ENCODE peak calls at places on chromosomes 13 and 19, in four cellular contexts. A, E, X and O are unnamed samples.

GRCh38 chr19:44662686-44663085 is 8.6 kb upstream of the CEACAM19 start:
- DNase-seq in A (no peak), E (no peak), X (no peak), O (no peak)

GRCh38 chr13:59463023-59463422 is 700.7 kb downstream of the DIAPH3 start:
- DNase-seq in A (no peak), E (no peak), X (no peak), O (no peak)

GRCh38 chr13:19083340-19083739 is 98.3 kb downstream of the TUBA3C start:
- DNase-seq in A (no peak), E (no peak), X (no peak), O (no peak)

GRCh38 chr13:111978536-111978935 is 88.4 kb upstream of the SOX1 start:
- DNase-seq in A (no peak), E (no peak), X (no peak), O (no peak)

GRCh38 chr13:24931450-24932217 is 164.3 kb upstream of the PABPC3 start:
- DNase-seq in A (no peak), E (no peak), X (no peak), O (no peak)

GRCh38 chr19:33290082-33290815 is 12.1 kb downstream of the CEBPA start:
- DNase-seq in A (no peak), E (no peak), X (no peak), O (no peak)

GRCh38 chr19:18098891-18099622 is 1.5 kb downstream of the MAST3 start:
- DNase-seq in A (no peak), E (peak), X (no peak), O (no peak)

GRCh38 chr13:51793570-51794273 is 10.2 kb downstream of the DHRS12 start:
- DNase-seq in A (peak), E (no peak), X (no peak), O (no peak)

GRCh38 chr13:27401210-27401609 is 23.2 kb upstream of the GTF3A start:
- DNase-seq in A (no peak), E (no peak), X (no peak), O (no peak)

GRCh38 chr19:3098141-3098514 is 4.0 kb downstream of the GNA11 start:
- DNase-seq in A (peak), E (no peak), X (no peak), O (no peak)

GRCh38 chr19:8342316-8342683 is 762 bp downstream of the KANK3 start:
- DNase-seq in A (no peak), E (no peak), X (no peak), O (no peak)

GRCh38 chr13:113969973-113970611 is 3.8 kb downstream of the C13orf46 start:
- DNase-seq in A (no peak), E (no peak), X (no peak), O (peak)

GRCh38 chr19:3618144-3618810 is 8.3 kb downstream of the CACTIN start:
- DNase-seq in A (peak), E (no peak), X (peak), O (peak)

GRCh38 chr13:23289917-23290357 is 109.2 kb downstream of the SGCG start:
- DNase-seq in A (peak), E (no peak), X (no peak), O (no peak)

GRCh38 chr19:16261584-16262370 is 62.8 kb upstream of the KLF2 start:
- DNase-seq in A (no peak), E (no peak), X (no peak), O (no peak)

GRCh38 chr13:105814219-105814901 is 721.1 kb downstream of the EFNB2 start:
- DNase-seq in A (no peak), E (no peak), X (no peak), O (no peak)

GRCh38 chr13:93227906-93228801 is 1.5 kb downstream of the GPC6 start:
- DNase-seq in A (no peak), E (no peak), X (peak), O (peak)

GRCh38 chr13:42680748-42681147 is 100.6 kb upstream of the FAM216B start:
- DNase-seq in A (no peak), E (no peak), X (no peak), O (no peak)

GRCh38 chr19:42283248-42284065 is 14.4 kb downstream of the CIC start:
- DNase-seq in A (peak), E (peak), X (peak), O (peak)

GRCh38 chr13:112092453-112092852 is 25.5 kb downstream of the SOX1 start:
- DNase-seq in A (no peak), E (no peak), X (no peak), O (no peak)

GRCh38 chr19:44809856-44810554 is 1.1 kb downstream of the BCAM start:
- DNase-seq in A (no peak), E (no peak), X (no peak), O (no peak)

GRCh38 chr19:8512115-8512967 is 1.6 kb downstream of the ZNF414 start:
- DNase-seq in A (peak), E (no peak), X (no peak), O (no peak)

GRCh38 chr19:55242517-55242916 is 14.0 kb upstream of the TMEM86B start:
- DNase-seq in A (no peak), E (no peak), X (no peak), O (no peak)

GRCh38 chr19:1833540-1833939 is 14.7 kb downstream of the REXO1 start:
- DNase-seq in A (no peak), E (no peak), X (no peak), O (no peak)

GRCh38 chr13:48626077-48626449 is 27.7 kb upstream of the CYSLTR2 start:
- DNase-seq in A (no peak), E (no peak), X (no peak), O (peak)

GRCh38 chr13:24943136-24943535 is 152.8 kb upstream of the PABPC3 start:
- DNase-seq in A (no peak), E (no peak), X (no peak), O (no peak)

GRCh38 chr19:53503126-53503525 is 34.8 kb upstream of the ZNF331 start:
- DNase-seq in A (no peak), E (no peak), X (no peak), O (no peak)

GRCh38 chr19:22627526-22627925 is 6.6 kb upstream of the ZNF492 start:
- DNase-seq in A (no peak), E (no peak), X (no peak), O (no peak)

GRCh38 chr13:54394319-54394718 is 1365.7 kb downstream of the OLFM4 start:
- DNase-seq in A (no peak), E (no peak), X (no peak), O (no peak)

GRCh38 chr13:103908274-103908673 is 842.1 kb upstream of the SLC10A2 start:
- DNase-seq in A (no peak), E (no peak), X (no peak), O (no peak)

GRCh38 chr19:6232567-6232966 is 47.2 kb downstream of the MLLT1 start:
- DNase-seq in A (no peak), E (no peak), X (no peak), O (no peak)

GRCh38 chr19:38317104-38317612 is 1.4 kb upstream of the YIF1B start:
- DNase-seq in A (no peak), E (no peak), X (no peak), O (no peak)

GRCh38 chr19:38389101-38389925 is 816 bp downstream of the SPRED3 start:
- DNase-seq in A (peak), E (no peak), X (no peak), O (no peak)

GRCh38 chr19:47186337-47187022 is 44.5 kb downstream of the BBC3 start:
- DNase-seq in A (no peak), E (no peak), X (no peak), O (no peak)

GRCh38 chr13:100434010-100434763 is 154.4 kb downstream of the GGACT start:
- DNase-seq in A (peak), E (no peak), X (no peak), O (no peak)

GRCh38 chr13:33849211-33849610 is 31.3 kb downstream of the RFC3 start:
- DNase-seq in A (no peak), E (no peak), X (no peak), O (no peak)